ENCODE peak calls at places on chromosome 20, in eight cellular contexts. X is psoas muscle, V is ovary, Z is prostate gland, I is fibroblast of the aortic adventitia, L is lung, D is PC-3, Q is AG04450. W is an unnamed sample.

GRCh38 chr20:61727761-61728160 is 337.9 kb downstream of the TAF4 start:
- DNase-seq in X (no peak), V (no peak), Z (no peak), I (no peak), L (no peak), D (no peak), Q (no peak), W (no peak)

GRCh38 chr20:57896563-57896962 is 186.7 kb upstream of the PMEPA1 start:
- DNase-seq in X (no peak), V (no peak), Z (no peak), I (no peak), L (no peak), D (no peak), Q (no peak), W (no peak)

GRCh38 chr20:5008743-5009142 is 7.4 kb upstream of the SLC23A2 start:
- DNase-seq in X (no peak), V (no peak), Z (no peak), I (no peak), L (no peak), D (peak; percentile 68), Q (no peak), W (peak; percentile 60)

GRCh38 chr20:16864069-16864468 is 115.9 kb downstream of the OTOR start:
- DNase-seq in X (no peak), V (no peak), Z (no peak), I (no peak), L (no peak), D (peak; percentile 14), Q (no peak), W (no peak)

GRCh38 chr20:20366551-20366895 is 1.4 kb upstream of the INSM1 start:
- DNase-seq in X (no peak), V (no peak), Z (no peak), I (no peak), L (no peak), D (no peak), Q (no peak), W (no peak)

GRCh38 chr20:22106308-22106938 is 401.0 kb downstream of the PAX1 start:
- DNase-seq in X (no peak), V (no peak), Z (peak; percentile 6), I (peak; percentile 75), L (no peak), D (peak; percentile 61), Q (no peak), W (no peak)

GRCh38 chr20:54161008-54161820 is 12.6 kb downstream of the CYP24A1 start:
- DNase-seq in X (no peak), V (no peak), Z (no peak), I (no peak), L (no peak), D (no peak), Q (no peak), W (no peak)

GRCh38 chr20:6058684-6059295 is 4.9 kb upstream of the LRRN4 start:
- DNase-seq in X (no peak), V (no peak), Z (no peak), I (peak; percentile 49), L (peak; percentile 66), D (peak; percentile 28), Q (no peak), W (peak; percentile 71)

GRCh38 chr20:44660506-44660905 is 9.0 kb upstream of the ADA start:
- DNase-seq in X (no peak), V (no peak), Z (no peak), I (no peak), L (no peak), D (no peak), Q (no peak), W (no peak)

GRCh38 chr20:51497542-51498467 is 44.7 kb downstream of the NFATC2 start:
- DNase-seq in X (peak; percentile 32), V (no peak), Z (no peak), I (peak; percentile 26), L (no peak), D (no peak), Q (no peak), W (no peak)

GRCh38 chr20:3667434-3668037 is 4.3 kb upstream of the GFRA4 start:
- DNase-seq in X (no peak), V (no peak), Z (no peak), I (no peak), L (no peak), D (no peak), Q (no peak), W (no peak)

GRCh38 chr20:25325073-25325472 is 65.6 kb downstream of the ABHD12 start:
- DNase-seq in X (no peak), V (no peak), Z (no peak), I (no peak), L (peak; percentile 22), D (no peak), Q (no peak), W (no peak)

GRCh38 chr20:48933017-48933766 is 11.7 kb downstream of the ARFGEF2 start:
- DNase-seq in X (no peak), V (no peak), Z (no peak), I (no peak), L (peak; percentile 55), D (no peak), Q (no peak), W (no peak)

DNA sequence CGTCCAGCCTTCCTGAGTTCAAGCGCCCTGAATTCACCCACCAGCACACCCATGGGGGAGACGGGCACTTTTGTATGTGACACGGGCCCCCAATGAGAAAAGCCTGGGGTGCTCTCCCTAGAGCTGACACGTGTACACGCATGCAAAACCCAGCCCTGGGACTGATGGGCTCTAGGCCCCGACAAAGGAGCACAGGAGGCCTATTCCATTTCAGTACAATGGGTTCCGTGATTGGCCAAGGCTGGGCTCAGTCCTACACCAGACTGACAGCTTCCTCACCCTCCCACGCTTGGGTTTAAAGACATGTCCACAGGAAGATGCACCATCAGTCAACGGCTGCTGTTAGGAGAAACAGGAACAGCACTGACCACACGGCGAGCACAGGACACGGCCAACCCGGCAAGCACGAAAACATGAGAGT is 8.8 kb downstream of the ZBTB46 start:
- DNase-seq in X (no peak), V (no peak), Z (no peak), I (no peak), L (no peak), D (no peak), Q (no peak), W (no peak)
- H3K4me3 ChIP-seq in X (no peak overlapping the region), V (no peak overlapping the region), Z (no peak overlapping the region), I (no peak overlapping the region), L (no peak overlapping the region), D (no peak overlapping the region), Q (no peak overlapping the region), W (no peak overlapping the region)

GRCh38 chr20:46562009-46562372 is 11.5 kb upstream of the OCSTAMP start:
- DNase-seq in X (no peak), V (no peak), Z (no peak), I (no peak), L (no peak), D (no peak), Q (no peak), W (no peak)
- H3K4me3 ChIP-seq in X (peak overlapping the region; percentile 52), V (no peak overlapping the region), Z (no peak overlapping the region), I (peak overlapping the region; percentile 44), L (no peak overlapping the region), D (peak overlapping the region; percentile 39), Q (no peak overlapping the region), W (no peak overlapping the region)

DNA sequence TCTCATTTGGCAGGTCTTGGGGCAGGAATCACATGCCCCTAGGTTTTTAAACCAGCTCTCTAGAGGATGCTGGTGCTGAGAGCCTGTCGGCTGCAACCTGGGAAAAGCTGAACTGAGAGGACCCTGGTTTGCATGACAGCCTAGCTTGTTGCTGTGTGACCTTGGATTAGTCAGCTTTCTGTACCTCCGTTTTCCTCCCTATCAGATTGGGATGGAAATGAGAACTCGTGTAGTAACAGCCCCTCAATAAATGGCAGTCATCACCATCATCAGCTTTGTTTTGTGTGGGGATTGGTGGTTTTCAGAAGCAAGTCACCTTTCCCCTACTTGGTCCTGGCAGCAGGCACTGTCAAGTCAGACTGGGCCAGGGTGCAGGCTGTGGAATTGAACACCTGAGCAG is 75.2 kb upstream of the MYL9 start:
- DNase-seq in X (no peak), V (no peak), Z (no peak), I (no peak), L (no peak), D (no peak), Q (no peak), W (no peak)
- H3K4me3 ChIP-seq in X (peak overlapping the region; percentile 99), V (no peak overlapping the region), Z (no peak overlapping the region), I (no peak overlapping the region), L (no peak overlapping the region), D (peak overlapping the region; percentile 37), Q (no peak overlapping the region), W (no peak overlapping the region)

DNA sequence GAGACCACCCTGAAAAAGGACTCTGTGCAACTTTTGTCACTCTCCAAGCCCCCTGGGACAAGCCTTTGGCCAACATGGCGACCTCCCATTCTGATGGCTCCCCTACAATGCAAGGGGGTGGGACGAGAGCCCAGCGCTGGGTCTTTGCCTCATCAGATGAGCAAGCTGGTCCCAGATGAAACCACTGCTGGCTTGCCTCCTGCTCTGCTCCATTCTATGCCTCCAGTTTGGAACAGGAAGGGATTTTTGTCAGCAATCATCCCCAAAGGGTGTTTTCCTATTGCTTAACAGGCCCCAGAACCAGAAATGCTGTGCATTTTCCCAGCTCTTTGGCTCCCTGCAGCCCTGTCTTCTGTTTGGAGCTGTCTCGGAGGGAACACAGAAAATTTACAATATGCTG is 412.7 kb downstream of the MAFB start:
- DNase-seq in X (peak; percentile 62), V (no peak), Z (no peak), I (peak; percentile 36), L (no peak), D (no peak), Q (no peak), W (no peak)
- H3K4me3 ChIP-seq in X (no peak overlapping the region), V (no peak overlapping the region), Z (no peak overlapping the region), I (no peak overlapping the region), L (no peak overlapping the region), D (no peak overlapping the region), Q (no peak overlapping the region), W (no peak overlapping the region)

GRCh38 chr20:10521068-10521834 is 86.1 kb downstream of the SLX4IP start:
- DNase-seq in X (no peak), V (no peak), Z (no peak), I (peak; percentile 77), L (no peak), D (peak; percentile 84), Q (no peak), W (no peak)

GRCh38 chr20:10519361-10520048 is 84.4 kb downstream of the SLX4IP start:
- DNase-seq in X (no peak), V (no peak), Z (no peak), I (peak; percentile 65), L (no peak), D (peak; percentile 94), Q (no peak), W (no peak)

GRCh38 chr20:10513091-10513490 is 78.0 kb downstream of the SLX4IP start:
- DNase-seq in X (no peak), V (no peak), Z (no peak), I (no peak), L (no peak), D (no peak), Q (no peak), W (no peak)

GRCh38 chr20:10513931-10514575 is 78.9 kb downstream of the SLX4IP start:
- DNase-seq in X (no peak), V (no peak), Z (no peak), I (peak; percentile 42), L (no peak), D (peak; percentile 39), Q (no peak), W (no peak)

GRCh38 chr20:10516529-10516928 is 81.4 kb downstream of the SLX4IP start:
- DNase-seq in X (no peak), V (no peak), Z (no peak), I (no peak), L (no peak), D (no peak), Q (no peak), W (no peak)
- H3K4me3 ChIP-seq in X (no peak overlapping the region), V (no peak overlapping the region), Z (no peak overlapping the region), I (no peak overlapping the region), L (no peak overlapping the region), D (no peak overlapping the region), Q (no peak overlapping the region), W (no peak overlapping the region)